ENCODE peak calls at places on chromosome 17, in seven cellular contexts. P is uterus; M is brain microvascular endothelial cell; W is CD8-positive, alpha-beta T cell; S is CD4-positive, alpha-beta memory T cell; L is Peyer's patch; F is adrenal gland. Z is an unnamed sample.

GRCh38 chr17:78539771-78540170 is 37.4 kb downstream of the DNAH17 start:
- DNase-seq in P (no peak), L (no peak), M (no peak), F (no peak), W (no peak), S (no peak), Z (no peak)

GRCh38 chr17:42183741-42184711 is 1.2 kb downstream of the HCRT start:
- DNase-seq in L (peak; percentile 88), S (peak; percentile 74), F (peak; percentile 76), M (peak; percentile 23), P (peak; percentile 50), W (peak; percentile 88), Z (peak; percentile 68)

GRCh38 chr17:74569392-74570003 is 2.2 kb upstream of the CD300H start:
- DNase-seq in S (no peak), L (no peak), W (no peak), P (no peak), M (peak; percentile 94), F (peak; percentile 82), Z (no peak)

GRCh38 chr17:68468785-68469184 is 11.5 kb upstream of the WIPI1 start:
- DNase-seq in M (peak; percentile 33), L (no peak), W (no peak), S (no peak), P (no peak), F (no peak), Z (no peak)

GRCh38 chr17:59093702-59094231 is 12.9 kb downstream of the TRIM37 start:
- DNase-seq in S (no peak), W (no peak), L (no peak), F (peak; percentile 24), P (peak; percentile 50), M (peak; percentile 99), Z (no peak)

GRCh38 chr17:8248751-8249607 is at the start of gene PFAS:
- DNase-seq in P (peak; percentile 94), L (peak; percentile 99), W (peak; percentile 98), S (peak; percentile 94), F (peak; percentile 96), M (peak; percentile 93), Z (peak; percentile 95)

GRCh38 chr17:29597361-29598172 is 4.6 kb downstream of the ANKRD13B start:
- DNase-seq in P (no peak), S (no peak), W (no peak), M (no peak), L (no peak), F (no peak), Z (no peak)

GRCh38 chr17:29007456-29008455 is 1.9 kb upstream of the SEZ6 start:
- DNase-seq in S (no peak), M (no peak), F (peak; percentile 59), P (no peak), W (no peak), L (no peak), Z (no peak)

GRCh38 chr17:59901604-59902003 is 8.7 kb downstream of the RPS6KB1 start:
- DNase-seq in W (no peak), P (no peak), S (no peak), M (no peak), L (no peak), F (no peak), Z (no peak)

GRCh38 chr17:77510133-77510796 is 369.5 kb downstream of the SEC14L1 start:
- DNase-seq in S (no peak), W (no peak), L (peak; percentile 30), F (no peak), M (no peak), P (no peak), Z (no peak)

GRCh38 chr17:4744999-4745969 is 5.6 kb upstream of the CXCL16 start:
- DNase-seq in S (no peak), L (no peak), W (no peak), F (no peak), P (no peak), M (no peak), Z (no peak)

GRCh38 chr17:77131919-77132318 is 8.8 kb upstream of the SEC14L1 start:
- DNase-seq in P (no peak), L (no peak), W (no peak), M (no peak), S (no peak), F (peak; percentile 83), Z (no peak)

GRCh38 chr17:688100-688989 is 26.3 kb downstream of the VPS53 start:
- DNase-seq in M (peak; percentile 40), W (no peak), F (no peak), L (no peak), S (peak; percentile 6), P (no peak), Z (no peak)

GRCh38 chr17:1050996-1051925 is 54.3 kb downstream of the TIMM22 start:
- DNase-seq in P (no peak), M (no peak), F (no peak), S (no peak), W (no peak), L (no peak), Z (no peak)

GRCh38 chr17:78125976-78126894 is 2.3 kb downstream of the TMC6 start:
- DNase-seq in P (no peak), S (no peak), F (no peak), L (peak; percentile 47), M (no peak), W (no peak), Z (no peak)

GRCh38 chr17:45867702-45868101 is 23.0 kb downstream of the SPPL2C start:
- DNase-seq in P (no peak), S (no peak), L (no peak), F (no peak), W (no peak), M (no peak), Z (no peak)

GRCh38 chr17:39564201-39564828 is 43.4 kb downstream of the NEUROD2 start:
- DNase-seq in F (no peak), L (no peak), P (no peak), M (no peak), S (no peak), W (no peak), Z (no peak)

GRCh38 chr17:52041123-52041617 is 117.3 kb downstream of the CA10 start:
- DNase-seq in S (no peak), M (no peak), W (no peak), L (no peak), F (no peak), P (no peak), Z (no peak)

GRCh38 chr17:8894673-8895578 is 27.5 kb upstream of the PIK3R6 start:
- DNase-seq in P (no peak), S (peak; percentile 46), M (peak; percentile 74), L (peak; percentile 81), F (peak; percentile 50), W (peak; percentile 64), Z (peak; percentile 42)

GRCh38 chr17:29648005-29648404 is 25.3 kb upstream of the CORO6 start:
- DNase-seq in L (no peak), M (no peak), P (no peak), W (no peak), F (no peak), S (no peak), Z (no peak)

GRCh38 chr17:71460943-71461342 is 659.9 kb upstream of the SOX9 start:
- DNase-seq in W (no peak), L (peak; percentile 49), F (no peak), M (peak; percentile 61), S (no peak), P (no peak), Z (no peak)

GRCh38 chr17:70295732-70296131 is 126.4 kb downstream of the KCNJ2 start:
- DNase-seq in P (no peak), W (no peak), S (no peak), F (no peak), L (no peak), M (no peak), Z (no peak)
- H3K27ac ChIP-seq in P (no peak overlapping the region), W (no peak overlapping the region), S (no peak overlapping the region), F (no peak overlapping the region), L (no peak overlapping the region), M (no peak overlapping the region), Z (no peak overlapping the region)

GRCh38 chr17:81815646-81815985 is 11.7 kb downstream of the GCGR start:
- DNase-seq in S (no peak), M (no peak), P (no peak), W (no peak), F (no peak), L (no peak), Z (no peak)
- H3K27ac ChIP-seq in S (no peak overlapping the region), M (no peak overlapping the region), P (no peak overlapping the region), W (no peak overlapping the region), F (no peak overlapping the region), L (no peak overlapping the region), Z (no peak overlapping the region)

DNA sequence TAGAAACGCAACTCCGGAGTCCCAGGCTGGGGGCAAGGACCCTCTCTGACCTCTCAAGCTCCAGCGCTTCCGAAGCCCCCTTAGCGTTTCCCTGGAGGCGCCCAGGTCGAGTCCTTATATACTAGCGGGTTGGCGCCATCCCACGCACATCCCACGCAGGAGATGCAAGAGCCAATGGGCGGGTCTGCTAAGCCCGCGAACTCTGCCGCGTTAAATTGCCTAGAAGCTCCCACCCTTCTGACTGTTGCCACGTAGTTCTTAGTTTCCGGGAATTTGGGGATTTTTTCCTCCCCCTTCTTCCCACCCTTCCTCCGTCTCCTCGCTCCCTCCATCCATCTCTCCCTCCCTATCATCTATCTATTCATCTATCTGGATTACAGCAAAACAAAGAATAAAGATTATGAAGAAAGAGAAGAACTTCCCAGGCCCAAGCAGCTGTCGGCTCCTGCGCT is at the start of gene SLFN11:
- DNase-seq in P (peak; percentile 89), M (peak; percentile 52), W (peak; percentile 78), S (peak; percentile 83), L (peak; percentile 94), F (peak; percentile 68), Z (peak; percentile 50)
- H3K27ac ChIP-seq in P (peak within 1 kb of the TSS; percentile 98), M (peak within 1 kb of the TSS; percentile 46), W (peak within 1 kb of the TSS; percentile 83), S (peak within 1 kb of the TSS; percentile 98), L (peak within 1 kb of the TSS; percentile 97), F (peak within 1 kb of the TSS; percentile 97), Z (peak within 1 kb of the TSS; percentile 80)

DNA sequence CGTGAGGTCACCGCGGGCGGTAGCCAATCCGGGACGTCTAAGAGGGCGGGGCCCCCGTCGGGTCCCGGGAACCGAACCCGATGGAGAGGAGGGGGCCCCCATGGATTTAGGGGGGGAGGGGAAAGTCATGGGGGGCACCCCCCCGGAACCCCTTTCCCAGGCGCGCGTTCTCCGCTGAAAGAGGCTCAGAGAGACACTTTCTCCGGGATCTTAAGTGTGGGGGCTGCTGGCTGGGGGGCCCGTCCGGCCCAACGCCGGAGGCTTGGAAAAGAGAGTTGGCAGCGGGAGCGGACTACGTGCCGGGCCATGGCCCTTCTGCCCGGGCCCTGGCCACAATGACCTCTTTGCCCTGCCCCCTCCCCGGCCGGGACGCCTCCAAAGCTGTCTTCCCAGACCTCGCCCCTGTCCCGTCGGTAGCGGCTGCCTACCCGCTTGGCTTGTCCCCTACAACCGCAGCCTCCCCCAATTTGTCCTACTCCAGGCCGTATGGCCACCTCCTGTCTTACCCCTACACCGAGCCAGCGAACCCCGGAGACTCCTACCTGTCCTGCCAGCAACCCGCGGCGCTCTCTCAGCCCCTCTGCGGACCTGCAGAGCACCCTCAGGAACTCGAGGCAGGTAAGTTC is at the start of gene DLX4:
- DNase-seq in L (no peak), P (no peak), W (peak; percentile 55), S (no peak), M (no peak), F (no peak), Z (no peak)
- H3K27ac ChIP-seq in L (no peak within 1 kb of the TSS), P (no peak within 1 kb of the TSS), W (no peak within 1 kb of the TSS), S (no peak within 1 kb of the TSS), M (no peak within 1 kb of the TSS), F (no peak within 1 kb of the TSS), Z (no peak within 1 kb of the TSS)

GRCh38 chr17:2939714-2940351 is 123.6 kb downstream of the OR1D5 start:
- DNase-seq in P (no peak), F (no peak), M (no peak), S (no peak), W (no peak), L (peak; percentile 71), Z (no peak)
- H3K27ac ChIP-seq in P (no peak overlapping the region), F (no peak overlapping the region), M (no peak overlapping the region), S (no peak overlapping the region), W (no peak overlapping the region), L (peak overlapping the region; percentile 5), Z (no peak overlapping the region)

GRCh38 chr17:81858967-81859905 is 1.1 kb downstream of the P4HB start:
- DNase-seq in L (no peak), W (no peak), S (no peak), F (peak; percentile 42), M (no peak), P (no peak), Z (no peak)
- H3K27ac ChIP-seq in L (peak overlapping the region; percentile 93), W (peak overlapping the region; percentile 50), S (peak overlapping the region; percentile 81), F (peak overlapping the region; percentile 96), M (peak overlapping the region; percentile 75), P (peak overlapping the region; percentile 72), Z (peak overlapping the region; percentile 56)

Z was measured in CD4-positive, alpha-beta T cell.